ENCODE peak calls at places on chromosomes 2 and 18, in nine cellular contexts. O is spleen, L is prostate gland, T is AG04450, X is H9, P is pancreas, N is epithelial cell of esophagus, A is breast epithelium, S is GM10248. Y is an unnamed sample.

GRCh38 chr2:195202163-195202845 is 454.7 kb upstream of the SLC39A10 start:
- DNase-seq in P (no peak), X (no peak), N (peak), O (no peak), A (no peak), T (no peak), S (no peak), L (no peak), Y (no peak)

GRCh38 chr2:70094978-70095832 is 7.9 kb downstream of the PCBP1 start:
- DNase-seq in N (peak), S (peak), P (peak), T (no peak), L (peak), A (peak), O (peak), X (no peak), Y (no peak)

GRCh38 chr2:227010433-227010832 is 153.6 kb downstream of the COL4A4 start:
- DNase-seq in X (no peak), A (no peak), T (peak), O (no peak), S (no peak), N (peak), P (no peak), L (no peak), Y (no peak)

GRCh38 chr2:203261326-203262159 is 22.7 kb downstream of the CYP20A1 start:
- DNase-seq in T (no peak), P (no peak), L (no peak), S (no peak), X (peak), A (no peak), O (no peak), N (no peak), Y (no peak)

GRCh38 chr18:62632788-62633455 is 82.4 kb upstream of the PHLPP1 start:
- DNase-seq in N (no peak), T (no peak), P (no peak), S (no peak), X (no peak), A (no peak), L (no peak), O (no peak), Y (no peak)

GRCh38 chr2:172200495-172201085 is 97.9 kb upstream of the DLX2 start:
- DNase-seq in P (no peak), S (no peak), O (no peak), N (peak), L (no peak), T (no peak), A (no peak), X (no peak), Y (no peak)

GRCh38 chr2:237913193-237913917 is 53.5 kb upstream of the UBE2F start:
- DNase-seq in L (no peak), N (no peak), T (no peak), X (no peak), S (no peak), A (peak), O (peak), P (peak), Y (no peak)

GRCh38 chr2:26849056-26850001 is 1.4 kb downstream of the DPYSL5 start:
- DNase-seq in S (no peak), X (no peak), O (no peak), N (no peak), P (peak), A (no peak), L (no peak), T (no peak), Y (no peak)

GRCh38 chr2:104862061-104862941 is 8.4 kb downstream of the POU3F3 start:
- DNase-seq in X (peak), P (no peak), T (no peak), A (no peak), O (no peak), N (no peak), S (no peak), L (no peak), Y (no peak)

GRCh38 chr18:35143615-35144596 is 96.9 kb upstream of the ZNF397 start:
- DNase-seq in L (peak), T (peak), N (peak), O (no peak), A (no peak), X (peak), S (peak), P (no peak), Y (no peak)
- TF ChIP-seq CTCF in L (peak), T (peak), N (peak), O (peak), A (peak), X (peak), S (peak), P (peak), Y (peak)

DNA sequence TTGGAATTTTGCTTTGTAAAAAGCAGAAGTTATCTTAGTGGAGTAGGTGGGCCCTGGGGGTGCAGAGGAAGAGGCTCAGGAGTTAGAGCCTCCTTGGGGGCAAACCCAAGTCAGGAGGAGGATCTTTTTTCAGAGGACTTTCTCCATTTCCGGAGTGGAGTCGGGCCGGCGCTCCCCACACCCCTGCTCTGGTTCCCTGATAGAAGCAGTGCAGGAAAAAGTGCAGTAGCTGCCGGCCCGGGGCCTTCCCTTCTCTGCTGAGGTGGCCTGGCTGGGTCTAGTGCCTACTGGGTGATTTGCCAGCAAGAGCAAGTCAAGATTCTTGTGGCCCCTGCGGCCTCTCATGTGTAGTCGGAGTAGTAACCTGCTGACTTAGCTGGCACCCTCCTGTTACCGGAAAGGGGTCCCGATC is 124.2 kb upstream of the HS6ST1 start:
- DNase-seq in A (no peak), S (no peak), T (no peak), O (peak), L (no peak), P (no peak), X (peak), N (no peak), Y (peak)
- TF ChIP-seq CTCF in A (no peak), S (no peak), T (no peak), O (no peak), L (no peak), P (no peak), X (no peak), N (no peak), Y (no peak)

GRCh38 chr2:74507145-74507925 is at the start of gene PCGF1:
- DNase-seq in X (peak), T (peak), P (peak), L (peak), A (peak), N (peak), O (peak), S (peak), Y (peak)
- TF ChIP-seq CTCF in X (peak), T (peak), P (no peak), L (peak), A (peak), N (no peak), O (peak), S (peak), Y (no peak)

GRCh38 chr2:231410293-231411004 is 14.9 kb downstream of the B3GNT7 start:
- DNase-seq in A (no peak), P (no peak), O (no peak), L (no peak), X (peak), S (no peak), T (no peak), N (no peak), Y (no peak)
- TF ChIP-seq CTCF in A (no peak), P (no peak), O (no peak), L (no peak), X (peak), S (no peak), T (peak), N (peak), Y (peak)

GRCh38 chr2:108604196-108604595 is 69.9 kb downstream of the LIMS1 start:
- DNase-seq in A (no peak), X (no peak), T (no peak), O (no peak), N (no peak), P (no peak), S (no peak), L (no peak), Y (no peak)

GRCh38 chr2:108605947-108606346 is 71.7 kb downstream of the LIMS1 start:
- DNase-seq in S (no peak), N (no peak), X (no peak), P (no peak), A (no peak), L (no peak), O (no peak), T (no peak), Y (no peak)

GRCh38 chr2:108611021-108611420 is 76.8 kb downstream of the LIMS1 start:
- DNase-seq in A (no peak), O (no peak), X (no peak), N (no peak), L (no peak), T (no peak), S (no peak), P (no peak), Y (no peak)

GRCh38 chr2:108612153-108612513 is 77.9 kb downstream of the LIMS1 start:
- DNase-seq in A (no peak), N (peak), L (no peak), T (peak), S (peak), P (no peak), O (no peak), X (no peak), Y (no peak)

DNA sequence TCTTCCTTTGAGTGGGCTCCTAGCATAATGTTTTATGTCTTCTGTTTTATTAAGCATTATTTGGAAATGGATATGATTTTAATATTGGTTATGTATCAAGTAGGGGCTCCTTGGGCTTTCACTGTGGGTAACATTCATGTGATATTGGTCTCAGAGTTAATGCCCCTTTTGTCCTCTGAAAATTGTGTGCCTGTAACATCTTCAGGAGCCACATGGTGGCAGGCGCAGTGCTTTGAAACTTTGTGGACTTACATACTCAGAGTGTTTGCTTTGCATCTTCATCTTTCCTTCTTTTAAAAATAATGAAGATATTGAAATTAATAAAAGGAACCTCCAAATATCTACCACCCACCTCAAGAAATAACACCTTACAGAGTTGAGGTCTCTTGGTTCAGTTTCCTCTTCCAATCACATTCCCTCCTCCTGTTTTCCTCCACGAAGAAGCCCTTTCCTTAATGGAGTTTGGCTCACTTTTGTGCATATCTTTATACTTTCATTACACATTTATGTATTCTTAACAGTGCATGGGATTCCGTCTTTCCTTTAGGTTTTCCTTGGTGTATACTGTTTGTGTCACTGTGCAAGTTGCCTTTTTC is 73.5 kb downstream of the LIMS1 start:
- DNase-seq in N (peak), L (peak), P (no peak), T (no peak), S (peak), X (no peak), A (no peak), O (no peak), Y (no peak)
- TF ChIP-seq CTCF in N (peak), L (peak), P (no peak), T (peak), S (peak), X (peak), A (peak), O (peak), Y (peak)

GRCh38 chr18:50507120-50507590 is 52.7 kb upstream of the MAPK4 start:
- DNase-seq in T (no peak), X (peak), L (peak), O (no peak), S (peak), P (peak), N (peak), A (no peak), Y (no peak)
- TF ChIP-seq CTCF in T (peak), X (peak), L (peak), O (no peak), S (peak), P (peak), N (peak), A (peak), Y (no peak)

DNA sequence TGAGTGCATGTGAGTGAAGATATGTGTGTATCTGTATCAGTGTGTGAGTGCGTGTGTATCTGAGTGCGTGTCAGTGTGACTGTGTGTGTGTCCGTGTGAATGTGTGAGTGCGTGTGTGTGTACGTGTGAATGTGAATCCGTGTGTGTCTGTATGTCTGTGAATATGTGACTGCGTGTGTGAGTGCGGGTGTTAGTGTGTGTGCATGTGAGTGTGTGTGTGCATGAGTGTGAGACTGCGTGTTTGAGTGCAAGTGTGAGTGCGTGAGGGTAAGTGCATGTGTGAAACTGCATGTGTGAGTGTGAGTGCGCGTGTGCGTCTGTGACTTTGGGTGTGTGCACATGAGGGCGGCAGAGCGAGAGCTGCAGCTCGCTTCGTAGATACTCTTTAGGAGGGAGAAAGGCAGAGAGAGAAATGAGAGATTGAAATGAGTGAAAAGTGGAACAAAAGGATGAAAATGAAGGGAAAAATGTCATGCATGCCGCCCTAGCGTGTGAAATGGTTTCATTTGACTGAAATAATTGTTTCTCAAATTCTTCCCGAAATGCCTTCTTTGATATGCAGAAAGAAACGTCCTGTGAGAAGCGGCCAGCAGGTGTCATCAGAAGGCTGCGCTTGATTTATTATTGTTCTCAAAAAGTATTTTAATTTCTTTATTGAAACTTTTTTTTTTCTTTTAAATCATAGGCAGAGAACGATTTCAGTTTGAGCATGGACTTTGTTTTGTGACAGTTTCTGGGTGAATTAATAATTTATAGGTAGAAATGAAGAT is 25.6 kb downstream of the ZNF407 start:
- DNase-seq in A (no peak), T (no peak), S (no peak), O (no peak), L (no peak), X (no peak), N (peak), P (no peak), Y (no peak)
- TF ChIP-seq CTCF in A (peak), T (peak), S (peak), O (no peak), L (no peak), X (peak), N (peak), P (no peak), Y (no peak)

GRCh38 chr2:119219873-119220272 is 3.8 kb upstream of the STEAP3 start:
- DNase-seq in O (no peak), L (no peak), N (no peak), T (no peak), X (no peak), S (no peak), A (no peak), P (no peak), Y (no peak)

GRCh38 chr2:119221609-119222008 is 2.0 kb upstream of the STEAP3 start:
- DNase-seq in N (no peak), X (no peak), O (no peak), T (no peak), P (no peak), L (no peak), S (no peak), A (no peak), Y (no peak)

GRCh38 chr2:119216994-119217393 is 6.6 kb upstream of the STEAP3 start:
- DNase-seq in X (no peak), S (no peak), A (no peak), T (no peak), L (no peak), N (peak), O (peak), P (peak), Y (no peak)

GRCh38 chr2:119220720-119221301 is 2.8 kb upstream of the STEAP3 start:
- DNase-seq in N (no peak), P (no peak), T (no peak), A (no peak), O (no peak), L (no peak), X (no peak), S (no peak), Y (no peak)

DNA sequence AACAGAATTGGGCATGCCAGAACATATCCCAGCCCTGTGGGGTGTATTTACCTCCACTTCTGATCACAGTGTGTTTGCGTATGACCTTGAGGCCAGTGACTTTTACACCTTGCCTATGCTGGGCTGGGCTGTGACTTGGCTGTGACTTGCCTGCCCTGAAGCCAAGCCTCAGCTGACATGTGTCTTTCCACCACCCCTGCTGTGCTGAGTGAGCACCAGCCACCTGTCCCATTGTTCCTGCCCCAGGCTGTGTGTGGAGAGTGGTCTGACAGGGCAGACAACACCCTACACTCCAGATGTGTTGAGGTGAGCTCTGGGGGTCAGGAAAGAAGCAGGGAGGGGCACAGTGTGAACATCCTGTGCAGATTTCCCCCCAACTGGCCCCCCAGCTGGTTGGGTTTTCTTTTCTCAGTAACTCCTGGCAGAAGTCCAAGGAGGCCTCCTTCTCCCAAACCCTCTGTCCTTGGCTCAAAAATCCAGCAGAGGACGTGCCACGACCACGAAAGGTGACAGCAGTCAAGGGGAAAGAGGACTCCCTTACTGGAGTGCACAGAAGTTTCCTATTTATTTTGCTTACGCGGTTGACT is 5.1 kb upstream of the STEAP3 start:
- DNase-seq in X (peak), L (peak), N (peak), S (no peak), T (peak), P (no peak), A (no peak), O (peak), Y (no peak)
- TF ChIP-seq CTCF in X (peak), L (peak), N (peak), S (peak), T (peak), P (no peak), A (peak), O (no peak), Y (no peak)

DNA sequence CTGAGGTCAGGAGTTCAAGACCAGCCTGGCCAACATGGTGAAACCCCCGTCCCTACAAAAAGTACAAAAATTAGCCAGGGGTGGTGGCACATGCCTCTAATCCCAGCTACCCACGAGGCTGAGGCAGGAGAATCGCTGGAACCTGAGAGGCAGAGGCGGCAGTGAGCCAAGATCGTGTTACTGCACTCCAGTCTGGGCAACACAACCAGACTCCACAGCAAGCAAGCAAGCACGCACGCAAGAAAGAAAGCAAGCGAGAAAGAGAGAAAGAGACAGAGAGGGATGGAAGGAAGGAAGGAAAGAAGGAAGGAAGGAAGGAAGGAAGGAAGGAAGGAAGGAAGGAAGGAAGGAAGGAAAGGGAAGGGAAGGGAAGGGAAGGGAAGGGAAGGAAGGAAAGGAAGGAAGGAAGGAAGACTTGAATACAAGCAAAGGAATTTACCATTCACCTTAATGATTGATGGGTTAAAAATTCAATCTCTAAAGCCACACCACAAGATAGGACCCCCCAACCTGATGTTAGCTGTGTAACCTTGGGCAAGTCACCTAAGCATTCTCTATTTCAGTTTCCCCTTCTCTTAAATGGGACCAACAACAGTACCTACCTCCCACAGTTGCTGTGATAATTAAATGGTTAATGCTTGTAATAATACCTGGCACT is 181.7 kb downstream of the ATAD2B start:
- DNase-seq in N (no peak), O (no peak), A (no peak), P (no peak), S (no peak), L (no peak), T (no peak), X (no peak), Y (no peak)
- TF ChIP-seq CTCF in N (no peak), O (no peak), A (no peak), P (no peak), S (no peak), L (no peak), T (no peak), X (no peak), Y (no peak)

GRCh38 chr18:22368066-22368465 is 49.6 kb downstream of the CTAGE1 start:
- DNase-seq in N (peak), T (no peak), O (no peak), P (no peak), A (no peak), S (no peak), L (no peak), X (no peak), Y (no peak)

GRCh38 chr18:22363867-22364463 is 53.8 kb downstream of the CTAGE1 start:
- DNase-seq in A (no peak), N (peak), P (no peak), X (no peak), T (no peak), L (no peak), S (no peak), O (no peak), Y (no peak)
- TF ChIP-seq CTCF in A (no peak), N (peak), P (no peak), X (peak), T (peak), L (no peak), S (no peak), O (no peak), Y (peak)